ENCODE peak calls at places on chromosomes 13 and 19, in five cellular contexts. One of them, this sample, is unnamed.

GRCh38 chr13:107865643-107866006 is 349.7 kb downstream of the LIG4 start:
- DNase-seq in T follicular helper cell: no peak
- DNase-seq in stimulated activated CD8-positive, alpha-beta memory T cell treated with anti-CD3 and anti-CD28 coated beads, Interleukin-4, amount 100 ng/mL, for 1 hour: no peak
- DNase-seq in activated T-helper 1 cell treated with Interleukin-2 at 50 U/mL for 16 hours: no peak
- DNase-seq in fibroblast of the aortic adventitia: peak; percentile 8
- DNase-seq in this sample: peak; percentile 75

GRCh38 chr13:43368003-43368402 is 344.6 kb downstream of the DNAJC15 start:
- DNase-seq in fibroblast of the aortic adventitia: peak; percentile 39
- DNase-seq in stimulated activated CD8-positive, alpha-beta memory T cell treated with anti-CD3 and anti-CD28 coated beads, Interleukin-4, amount 100 ng/mL, for 1 hour: no peak
- DNase-seq in activated T-helper 1 cell treated with Interleukin-2 at 50 U/mL for 16 hours: no peak
- DNase-seq in T follicular helper cell: no peak
- DNase-seq in this sample: no peak

GRCh38 chr19:12596927-12597548 is 13.6 kb downstream of the ZNF490 start:
- DNase-seq in activated T-helper 1 cell treated with Interleukin-2 at 50 U/mL for 16 hours: no peak
- DNase-seq in T follicular helper cell: no peak
- DNase-seq in stimulated activated CD8-positive, alpha-beta memory T cell treated with anti-CD3 and anti-CD28 coated beads, Interleukin-4, amount 100 ng/mL, for 1 hour: no peak
- DNase-seq in fibroblast of the aortic adventitia: no peak
- DNase-seq in this sample: no peak

GRCh38 chr13:33800646-33801186 is 17.2 kb upstream of the RFC3 start:
- DNase-seq in fibroblast of the aortic adventitia: no peak
- DNase-seq in stimulated activated CD8-positive, alpha-beta memory T cell treated with anti-CD3 and anti-CD28 coated beads, Interleukin-4, amount 100 ng/mL, for 1 hour: no peak
- DNase-seq in activated T-helper 1 cell treated with Interleukin-2 at 50 U/mL for 16 hours: no peak
- DNase-seq in T follicular helper cell: no peak
- DNase-seq in this sample: no peak

GRCh38 chr19:47158879-47159509 is 28.4 kb downstream of the SAE1 start:
- DNase-seq in stimulated activated CD8-positive, alpha-beta memory T cell treated with anti-CD3 and anti-CD28 coated beads, Interleukin-4, amount 100 ng/mL, for 1 hour: no peak
- DNase-seq in T follicular helper cell: peak; percentile 42
- DNase-seq in fibroblast of the aortic adventitia: no peak
- DNase-seq in activated T-helper 1 cell treated with Interleukin-2 at 50 U/mL for 16 hours: peak; percentile 11
- DNase-seq in this sample: no peak

GRCh38 chr13:110092869-110093268 is 214.1 kb downstream of the COL4A1 start:
- DNase-seq in stimulated activated CD8-positive, alpha-beta memory T cell treated with anti-CD3 and anti-CD28 coated beads, Interleukin-4, amount 100 ng/mL, for 1 hour: no peak
- DNase-seq in activated T-helper 1 cell treated with Interleukin-2 at 50 U/mL for 16 hours: no peak
- DNase-seq in fibroblast of the aortic adventitia: peak; percentile 72
- DNase-seq in T follicular helper cell: no peak
- DNase-seq in this sample: no peak

GRCh38 chr13:33937373-33938087 is 119.6 kb downstream of the RFC3 start:
- DNase-seq in activated T-helper 1 cell treated with Interleukin-2 at 50 U/mL for 16 hours: no peak
- DNase-seq in fibroblast of the aortic adventitia: no peak
- DNase-seq in T follicular helper cell: no peak
- DNase-seq in stimulated activated CD8-positive, alpha-beta memory T cell treated with anti-CD3 and anti-CD28 coated beads, Interleukin-4, amount 100 ng/mL, for 1 hour: no peak
- DNase-seq in this sample: peak; percentile 9

GRCh38 chr19:45280471-45280961 is 29.4 kb downstream of the MARK4 start:
- DNase-seq in stimulated activated CD8-positive, alpha-beta memory T cell treated with anti-CD3 and anti-CD28 coated beads, Interleukin-4, amount 100 ng/mL, for 1 hour: no peak
- DNase-seq in T follicular helper cell: no peak
- DNase-seq in activated T-helper 1 cell treated with Interleukin-2 at 50 U/mL for 16 hours: no peak
- DNase-seq in fibroblast of the aortic adventitia: no peak
- DNase-seq in this sample: no peak

GRCh38 chr19:6793411-6793810 is 20.9 kb downstream of the VAV1 start:
- DNase-seq in stimulated activated CD8-positive, alpha-beta memory T cell treated with anti-CD3 and anti-CD28 coated beads, Interleukin-4, amount 100 ng/mL, for 1 hour: no peak
- DNase-seq in fibroblast of the aortic adventitia: no peak
- DNase-seq in T follicular helper cell: no peak
- DNase-seq in activated T-helper 1 cell treated with Interleukin-2 at 50 U/mL for 16 hours: no peak
- DNase-seq in this sample: no peak

GRCh38 chr13:40060318-40061007 is 405.0 kb downstream of the COG6 start:
- DNase-seq in fibroblast of the aortic adventitia: peak; percentile 91
- DNase-seq in T follicular helper cell: no peak
- DNase-seq in activated T-helper 1 cell treated with Interleukin-2 at 50 U/mL for 16 hours: no peak
- DNase-seq in stimulated activated CD8-positive, alpha-beta memory T cell treated with anti-CD3 and anti-CD28 coated beads, Interleukin-4, amount 100 ng/mL, for 1 hour: no peak
- DNase-seq in this sample: peak; percentile 27

GRCh38 chr13:30145709-30146367 is 161.5 kb downstream of the KATNAL1 start:
- DNase-seq in stimulated activated CD8-positive, alpha-beta memory T cell treated with anti-CD3 and anti-CD28 coated beads, Interleukin-4, amount 100 ng/mL, for 1 hour: no peak
- DNase-seq in T follicular helper cell: no peak
- DNase-seq in activated T-helper 1 cell treated with Interleukin-2 at 50 U/mL for 16 hours: no peak
- DNase-seq in fibroblast of the aortic adventitia: no peak
- DNase-seq in this sample: no peak

GRCh38 chr13:111893607-111894443 is 173.1 kb upstream of the SOX1 start:
- DNase-seq in activated T-helper 1 cell treated with Interleukin-2 at 50 U/mL for 16 hours: no peak
- DNase-seq in fibroblast of the aortic adventitia: no peak
- DNase-seq in T follicular helper cell: no peak
- DNase-seq in stimulated activated CD8-positive, alpha-beta memory T cell treated with anti-CD3 and anti-CD28 coated beads, Interleukin-4, amount 100 ng/mL, for 1 hour: no peak
- DNase-seq in this sample: peak; percentile 80

GRCh38 chr13:75372517-75372916 is 109.5 kb downstream of the TBC1D4 start:
- DNase-seq in fibroblast of the aortic adventitia: peak; percentile 78
- DNase-seq in stimulated activated CD8-positive, alpha-beta memory T cell treated with anti-CD3 and anti-CD28 coated beads, Interleukin-4, amount 100 ng/mL, for 1 hour: no peak
- DNase-seq in activated T-helper 1 cell treated with Interleukin-2 at 50 U/mL for 16 hours: no peak
- DNase-seq in T follicular helper cell: no peak
- DNase-seq in this sample: peak; percentile 51

GRCh38 chr19:44548736-44549135 is 19.3 kb upstream of the CEACAM20 start:
- DNase-seq in activated T-helper 1 cell treated with Interleukin-2 at 50 U/mL for 16 hours: no peak
- DNase-seq in fibroblast of the aortic adventitia: peak; percentile 66
- DNase-seq in T follicular helper cell: no peak
- DNase-seq in stimulated activated CD8-positive, alpha-beta memory T cell treated with anti-CD3 and anti-CD28 coated beads, Interleukin-4, amount 100 ng/mL, for 1 hour: no peak
- DNase-seq in this sample: no peak

GRCh38 chr13:112657850-112658445 is 31.9 kb upstream of the ATP11A start:
- DNase-seq in fibroblast of the aortic adventitia: peak; percentile 40
- DNase-seq in stimulated activated CD8-positive, alpha-beta memory T cell treated with anti-CD3 and anti-CD28 coated beads, Interleukin-4, amount 100 ng/mL, for 1 hour: no peak
- DNase-seq in activated T-helper 1 cell treated with Interleukin-2 at 50 U/mL for 16 hours: no peak
- DNase-seq in T follicular helper cell: no peak
- DNase-seq in this sample: no peak

GRCh38 chr19:33767898-33768413 is 28.7 kb upstream of the KCTD15 start:
- DNase-seq in fibroblast of the aortic adventitia: peak; percentile 10
- DNase-seq in activated T-helper 1 cell treated with Interleukin-2 at 50 U/mL for 16 hours: no peak
- DNase-seq in T follicular helper cell: no peak
- DNase-seq in stimulated activated CD8-positive, alpha-beta memory T cell treated with anti-CD3 and anti-CD28 coated beads, Interleukin-4, amount 100 ng/mL, for 1 hour: no peak
- DNase-seq in this sample: no peak

GRCh38 chr19:49741210-49741844 is 21.8 kb downstream of the TSKS start:
- DNase-seq in activated T-helper 1 cell treated with Interleukin-2 at 50 U/mL for 16 hours: no peak
- DNase-seq in stimulated activated CD8-positive, alpha-beta memory T cell treated with anti-CD3 and anti-CD28 coated beads, Interleukin-4, amount 100 ng/mL, for 1 hour: no peak
- DNase-seq in fibroblast of the aortic adventitia: no peak
- DNase-seq in T follicular helper cell: no peak
- DNase-seq in this sample: no peak

GRCh38 chr19:33914599-33914998 is 117.9 kb downstream of the KCTD15 start:
- DNase-seq in stimulated activated CD8-positive, alpha-beta memory T cell treated with anti-CD3 and anti-CD28 coated beads, Interleukin-4, amount 100 ng/mL, for 1 hour: no peak
- DNase-seq in activated T-helper 1 cell treated with Interleukin-2 at 50 U/mL for 16 hours: no peak
- DNase-seq in fibroblast of the aortic adventitia: no peak
- DNase-seq in T follicular helper cell: no peak
- DNase-seq in this sample: no peak

GRCh38 chr19:55156202-55157063 is 1.1 kb downstream of the TNNI3 start:
- DNase-seq in T follicular helper cell: no peak
- DNase-seq in fibroblast of the aortic adventitia: peak; percentile 55
- DNase-seq in stimulated activated CD8-positive, alpha-beta memory T cell treated with anti-CD3 and anti-CD28 coated beads, Interleukin-4, amount 100 ng/mL, for 1 hour: no peak
- DNase-seq in activated T-helper 1 cell treated with Interleukin-2 at 50 U/mL for 16 hours: no peak
- DNase-seq in this sample: peak; percentile 96

GRCh38 chr13:30908416-30908980 is 2.4 kb downstream of the MEDAG start:
- DNase-seq in T follicular helper cell: no peak
- DNase-seq in stimulated activated CD8-positive, alpha-beta memory T cell treated with anti-CD3 and anti-CD28 coated beads, Interleukin-4, amount 100 ng/mL, for 1 hour: no peak
- DNase-seq in activated T-helper 1 cell treated with Interleukin-2 at 50 U/mL for 16 hours: no peak
- DNase-seq in fibroblast of the aortic adventitia: peak; percentile 96
- DNase-seq in this sample: peak; percentile 2

GRCh38 chr13:27960362-27961226 is 8.5 kb downstream of the CDX2 start:
- DNase-seq in T follicular helper cell: no peak
- DNase-seq in activated T-helper 1 cell treated with Interleukin-2 at 50 U/mL for 16 hours: no peak
- DNase-seq in fibroblast of the aortic adventitia: no peak
- DNase-seq in stimulated activated CD8-positive, alpha-beta memory T cell treated with anti-CD3 and anti-CD28 coated beads, Interleukin-4, amount 100 ng/mL, for 1 hour: no peak
- DNase-seq in this sample: peak; percentile 58

GRCh38 chr13:73952683-73953082 is 181.5 kb downstream of the KLF12 start:
- DNase-seq in stimulated activated CD8-positive, alpha-beta memory T cell treated with anti-CD3 and anti-CD28 coated beads, Interleukin-4, amount 100 ng/mL, for 1 hour: no peak
- DNase-seq in fibroblast of the aortic adventitia: no peak
- DNase-seq in activated T-helper 1 cell treated with Interleukin-2 at 50 U/mL for 16 hours: no peak
- DNase-seq in T follicular helper cell: no peak
- DNase-seq in this sample: no peak

GRCh38 chr19:38700350-38700932 is 43.8 kb downstream of the CAPN12 start:
- DNase-seq in fibroblast of the aortic adventitia: no peak
- DNase-seq in stimulated activated CD8-positive, alpha-beta memory T cell treated with anti-CD3 and anti-CD28 coated beads, Interleukin-4, amount 100 ng/mL, for 1 hour: no peak
- DNase-seq in T follicular helper cell: no peak
- DNase-seq in activated T-helper 1 cell treated with Interleukin-2 at 50 U/mL for 16 hours: no peak
- DNase-seq in this sample: no peak

GRCh38 chr13:108919036-108919907 is 289.9 kb downstream of the MYO16 start:
- DNase-seq in activated T-helper 1 cell treated with Interleukin-2 at 50 U/mL for 16 hours: no peak
- DNase-seq in T follicular helper cell: no peak
- DNase-seq in fibroblast of the aortic adventitia: no peak
- DNase-seq in stimulated activated CD8-positive, alpha-beta memory T cell treated with anti-CD3 and anti-CD28 coated beads, Interleukin-4, amount 100 ng/mL, for 1 hour: no peak
- DNase-seq in this sample: no peak

GRCh38 chr13:23703241-23703640 is 133.0 kb downstream of the TNFRSF19 start:
- DNase-seq in T follicular helper cell: no peak
- DNase-seq in activated T-helper 1 cell treated with Interleukin-2 at 50 U/mL for 16 hours: no peak
- DNase-seq in stimulated activated CD8-positive, alpha-beta memory T cell treated with anti-CD3 and anti-CD28 coated beads, Interleukin-4, amount 100 ng/mL, for 1 hour: no peak
- DNase-seq in fibroblast of the aortic adventitia: no peak
- DNase-seq in this sample: peak; percentile 6

GRCh38 chr13:80923907-80924306 is 583.0 kb upstream of the SPRY2 start:
- DNase-seq in fibroblast of the aortic adventitia: no peak
- DNase-seq in stimulated activated CD8-positive, alpha-beta memory T cell treated with anti-CD3 and anti-CD28 coated beads, Interleukin-4, amount 100 ng/mL, for 1 hour: no peak
- DNase-seq in activated T-helper 1 cell treated with Interleukin-2 at 50 U/mL for 16 hours: no peak
- DNase-seq in T follicular helper cell: no peak
- DNase-seq in this sample: peak; percentile 18

GRCh38 chr13:34128661-34129060 is 310.7 kb downstream of the RFC3 start:
- DNase-seq in T follicular helper cell: no peak
- DNase-seq in fibroblast of the aortic adventitia: no peak
- DNase-seq in stimulated activated CD8-positive, alpha-beta memory T cell treated with anti-CD3 and anti-CD28 coated beads, Interleukin-4, amount 100 ng/mL, for 1 hour: no peak
- DNase-seq in activated T-helper 1 cell treated with Interleukin-2 at 50 U/mL for 16 hours: no peak
- DNase-seq in this sample: no peak

GRCh38 chr19:14361824-14362223 is 19.4 kb upstream of the ADGRE5 start:
- DNase-seq in T follicular helper cell: no peak
- DNase-seq in activated T-helper 1 cell treated with Interleukin-2 at 50 U/mL for 16 hours: no peak
- DNase-seq in fibroblast of the aortic adventitia: peak; percentile 48
- DNase-seq in stimulated activated CD8-positive, alpha-beta memory T cell treated with anti-CD3 and anti-CD28 coated beads, Interleukin-4, amount 100 ng/mL, for 1 hour: no peak
- DNase-seq in this sample: peak; percentile 44

GRCh38 chr13:71578048-71578447 is 289.0 kb downstream of the DACH1 start:
- DNase-seq in stimulated activated CD8-positive, alpha-beta memory T cell treated with anti-CD3 and anti-CD28 coated beads, Interleukin-4, amount 100 ng/mL, for 1 hour: no peak
- DNase-seq in activated T-helper 1 cell treated with Interleukin-2 at 50 U/mL for 16 hours: no peak
- DNase-seq in T follicular helper cell: no peak
- DNase-seq in fibroblast of the aortic adventitia: no peak
- DNase-seq in this sample: no peak

GRCh38 chr19:53808710-53809125 is 15.4 kb downstream of the NLRP12 start:
- DNase-seq in T follicular helper cell: no peak
- DNase-seq in activated T-helper 1 cell treated with Interleukin-2 at 50 U/mL for 16 hours: no peak
- DNase-seq in stimulated activated CD8-positive, alpha-beta memory T cell treated with anti-CD3 and anti-CD28 coated beads, Interleukin-4, amount 100 ng/mL, for 1 hour: no peak
- DNase-seq in fibroblast of the aortic adventitia: peak; percentile 75
- DNase-seq in this sample: peak; percentile 18

GRCh38 chr13:42836930-42837329 is 55.5 kb downstream of the FAM216B start:
- DNase-seq in T follicular helper cell: no peak
- DNase-seq in fibroblast of the aortic adventitia: peak; percentile 70
- DNase-seq in activated T-helper 1 cell treated with Interleukin-2 at 50 U/mL for 16 hours: no peak
- DNase-seq in stimulated activated CD8-positive, alpha-beta memory T cell treated with anti-CD3 and anti-CD28 coated beads, Interleukin-4, amount 100 ng/mL, for 1 hour: no peak
- DNase-seq in this sample: peak; percentile 57

GRCh38 chr13:100848304-100848703 is 173.7 kb upstream of the TMTC4 start:
- DNase-seq in stimulated activated CD8-positive, alpha-beta memory T cell treated with anti-CD3 and anti-CD28 coated beads, Interleukin-4, amount 100 ng/mL, for 1 hour: no peak
- DNase-seq in activated T-helper 1 cell treated with Interleukin-2 at 50 U/mL for 16 hours: no peak
- DNase-seq in T follicular helper cell: no peak
- DNase-seq in fibroblast of the aortic adventitia: no peak
- DNase-seq in this sample: peak; percentile 31

GRCh38 chr13:71285700-71286099 is 581.3 kb downstream of the DACH1 start:
- DNase-seq in fibroblast of the aortic adventitia: no peak
- DNase-seq in activated T-helper 1 cell treated with Interleukin-2 at 50 U/mL for 16 hours: no peak
- DNase-seq in T follicular helper cell: no peak
- DNase-seq in stimulated activated CD8-positive, alpha-beta memory T cell treated with anti-CD3 and anti-CD28 coated beads, Interleukin-4, amount 100 ng/mL, for 1 hour: no peak
- DNase-seq in this sample: peak; percentile 22

GRCh38 chr19:37914908-37915307 is 7.9 kb downstream of the SIPA1L3 start:
- DNase-seq in activated T-helper 1 cell treated with Interleukin-2 at 50 U/mL for 16 hours: no peak
- DNase-seq in T follicular helper cell: no peak
- DNase-seq in stimulated activated CD8-positive, alpha-beta memory T cell treated with anti-CD3 and anti-CD28 coated beads, Interleukin-4, amount 100 ng/mL, for 1 hour: no peak
- DNase-seq in fibroblast of the aortic adventitia: no peak
- DNase-seq in this sample: peak; percentile 17

GRCh38 chr13:25660996-25661395 is 289.2 kb downstream of the ATP8A2 start:
- DNase-seq in stimulated activated CD8-positive, alpha-beta memory T cell treated with anti-CD3 and anti-CD28 coated beads, Interleukin-4, amount 100 ng/mL, for 1 hour: no peak
- DNase-seq in activated T-helper 1 cell treated with Interleukin-2 at 50 U/mL for 16 hours: no peak
- DNase-seq in T follicular helper cell: no peak
- DNase-seq in fibroblast of the aortic adventitia: no peak
- DNase-seq in this sample: no peak

GRCh38 chr13:33637978-33638743 is 179.8 kb upstream of the RFC3 start:
- DNase-seq in stimulated activated CD8-positive, alpha-beta memory T cell treated with anti-CD3 and anti-CD28 coated beads, Interleukin-4, amount 100 ng/mL, for 1 hour: no peak
- DNase-seq in fibroblast of the aortic adventitia: peak; percentile 69
- DNase-seq in activated T-helper 1 cell treated with Interleukin-2 at 50 U/mL for 16 hours: no peak
- DNase-seq in T follicular helper cell: no peak
- DNase-seq in this sample: no peak

GRCh38 chr19:46134527-46134926 is 10.0 kb upstream of the IGFL3 start:
- DNase-seq in T follicular helper cell: no peak
- DNase-seq in fibroblast of the aortic adventitia: peak; percentile 57
- DNase-seq in activated T-helper 1 cell treated with Interleukin-2 at 50 U/mL for 16 hours: no peak
- DNase-seq in stimulated activated CD8-positive, alpha-beta memory T cell treated with anti-CD3 and anti-CD28 coated beads, Interleukin-4, amount 100 ng/mL, for 1 hour: no peak
- DNase-seq in this sample: no peak

GRCh38 chr19:16779539-16780163 is 49.5 kb upstream of the SIN3B start:
- DNase-seq in T follicular helper cell: no peak
- DNase-seq in fibroblast of the aortic adventitia: no peak
- DNase-seq in stimulated activated CD8-positive, alpha-beta memory T cell treated with anti-CD3 and anti-CD28 coated beads, Interleukin-4, amount 100 ng/mL, for 1 hour: no peak
- DNase-seq in activated T-helper 1 cell treated with Interleukin-2 at 50 U/mL for 16 hours: no peak
- DNase-seq in this sample: no peak

GRCh38 chr13:107138468-107138867 is 570.5 kb upstream of the ARGLU1 start:
- DNase-seq in T follicular helper cell: no peak
- DNase-seq in activated T-helper 1 cell treated with Interleukin-2 at 50 U/mL for 16 hours: no peak
- DNase-seq in stimulated activated CD8-positive, alpha-beta memory T cell treated with anti-CD3 and anti-CD28 coated beads, Interleukin-4, amount 100 ng/mL, for 1 hour: no peak
- DNase-seq in fibroblast of the aortic adventitia: no peak
- DNase-seq in this sample: no peak

GRCh38 chr13:23570931-23571330 is 719 bp downstream of the TNFRSF19 start:
- DNase-seq in fibroblast of the aortic adventitia: no peak
- DNase-seq in activated T-helper 1 cell treated with Interleukin-2 at 50 U/mL for 16 hours: no peak
- DNase-seq in stimulated activated CD8-positive, alpha-beta memory T cell treated with anti-CD3 and anti-CD28 coated beads, Interleukin-4, amount 100 ng/mL, for 1 hour: no peak
- DNase-seq in T follicular helper cell: no peak
- DNase-seq in this sample: peak; percentile 50

This sample was measured in NCI-H69.